ENCODE peak calls at places on chromosomes 2 and 18, in ten cellular contexts. L, H, Z, K, G, O, B, J, D and X are unnamed samples.

GRCh38 chr2:148590613-148591012 is 53.9 kb upstream of the EPC2 start:
- DNase-seq in L (no peak), H (no peak), Z (no peak), K (no peak), G (no peak), O (no peak), B (no peak), J (no peak), D (no peak), X (no peak)

GRCh38 chr2:204533629-204534370 is 11.5 kb upstream of the PARD3B start:
- DNase-seq in L (no peak), H (no peak), Z (no peak), K (no peak), G (no peak), O (no peak), B (no peak), J (peak), D (no peak), X (no peak)

GRCh38 chr2:86050301-86050700 is 55.4 kb downstream of the POLR1A start:
- DNase-seq in L (no peak), H (no peak), Z (no peak), K (no peak), G (no peak), O (no peak), B (no peak), J (no peak), D (no peak), X (no peak)

GRCh38 chr2:46146866-46147502 is 150.2 kb upstream of the EPAS1 start:
- DNase-seq in L (no peak), H (no peak), Z (no peak), K (no peak), G (no peak), O (no peak), B (no peak), J (no peak), D (no peak), X (no peak)

GRCh38 chr2:18927525-18928232 is 338.3 kb upstream of the NT5C1B start:
- DNase-seq in L (no peak), H (no peak), Z (no peak), K (no peak), G (no peak), O (no peak), B (no peak), J (no peak), D (no peak), X (no peak)

GRCh38 chr18:50011813-50012445 is 183.0 kb downstream of the MYO5B start:
- DNase-seq in L (peak), H (no peak), Z (no peak), K (no peak), G (no peak), O (no peak), B (no peak), J (peak), D (no peak), X (no peak)

GRCh38 chr2:220144411-220144810 is 517.0 kb downstream of the SLC4A3 start:
- DNase-seq in L (no peak), H (no peak), Z (no peak), K (no peak), G (no peak), O (no peak), B (no peak), J (peak), D (no peak), X (no peak)

GRCh38 chr2:213188971-213189899 is 37.8 kb upstream of the IKZF2 start:
- DNase-seq in L (no peak), H (peak), Z (no peak), K (peak), G (no peak), O (peak), B (no peak), J (peak), D (no peak), X (no peak)

GRCh38 chr2:40230717-40231300 is 221.1 kb downstream of the SLC8A1 start:
- DNase-seq in L (no peak), H (no peak), Z (no peak), K (no peak), G (no peak), O (no peak), B (no peak), J (no peak), D (no peak), X (no peak)
- TF ChIP-seq CTCF in L (no peak), H (no peak), Z (no peak), K (no peak), G (no peak), O (no peak), B (no peak), J (no peak), D (no peak), X (no peak)

GRCh38 chr2:171451074-171451473 is 17.0 kb downstream of the DCAF17 start:
- DNase-seq in L (no peak), H (no peak), Z (no peak), K (no peak), G (no peak), O (no peak), B (no peak), J (no peak), D (no peak), X (no peak)

DNA sequence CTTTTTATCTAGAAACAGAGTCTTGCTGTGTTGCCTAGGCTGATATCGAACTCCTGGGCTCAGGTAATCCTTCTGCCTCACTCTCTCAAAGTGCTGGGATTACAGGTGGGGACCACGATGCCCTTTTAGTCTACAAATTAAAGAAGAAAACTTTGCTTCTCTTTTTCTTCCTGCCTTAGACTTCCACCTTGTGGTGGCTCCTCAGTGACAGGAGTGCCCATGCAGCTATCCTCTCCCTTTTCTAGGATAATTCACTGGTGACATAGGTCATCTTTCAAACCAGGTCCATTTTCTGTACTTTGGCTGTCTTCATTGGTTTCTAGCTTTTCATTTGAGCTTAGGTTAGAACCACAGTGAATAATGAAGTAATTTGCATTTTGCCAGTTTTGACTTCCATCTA is 13.6 kb downstream of the DCAF17 start:
- DNase-seq in L (no peak), H (no peak), Z (no peak), K (no peak), G (no peak), O (no peak), B (no peak), J (no peak), D (no peak), X (no peak)
- TF ChIP-seq CTCF in L (no peak), H (no peak), Z (no peak), K (no peak), G (no peak), O (no peak), B (no peak), J (no peak), D (no peak), X (no peak)

GRCh38 chr18:30056528-30056927 is 986.0 kb downstream of the DSC3 start:
- DNase-seq in L (no peak), H (no peak), Z (no peak), K (no peak), G (no peak), O (no peak), B (no peak), J (no peak), D (no peak), X (no peak)

DNA sequence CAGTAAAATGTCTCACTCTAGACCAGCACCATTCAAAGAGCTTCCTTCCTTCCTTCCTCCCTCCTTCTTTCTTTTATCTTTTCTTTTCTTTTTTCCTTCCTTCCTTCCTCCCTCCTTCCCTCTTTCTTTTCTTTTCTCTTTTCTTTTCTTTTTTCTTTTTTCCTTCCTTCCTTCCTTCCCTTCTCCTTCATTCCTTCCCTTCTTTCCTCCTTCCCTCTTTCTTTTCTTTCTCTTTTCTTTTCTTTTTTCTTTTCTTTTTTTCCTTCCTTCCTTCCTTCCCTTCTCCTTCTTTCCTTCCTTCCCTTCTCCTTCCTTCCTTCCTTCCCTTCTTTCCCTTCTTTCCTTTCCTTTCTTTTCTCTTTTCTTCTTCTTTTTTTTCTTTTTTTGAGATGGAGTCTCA is 985.1 kb downstream of the DSC3 start:
- DNase-seq in L (no peak), H (no peak), Z (no peak), K (no peak), G (no peak), O (no peak), B (no peak), J (no peak), D (no peak), X (no peak)
- TF ChIP-seq CTCF in L (no peak), H (no peak), Z (no peak), K (no peak), G (no peak), O (no peak), B (no peak), J (no peak), D (no peak), X (no peak)

GRCh38 chr2:12006841-12007240 is 260.4 kb downstream of the LPIN1 start:
- DNase-seq in L (no peak), H (peak), Z (no peak), K (no peak), G (no peak), O (peak), B (no peak), J (peak), D (no peak), X (no peak)

GRCh38 chr2:12005886-12006681 is 259.7 kb downstream of the LPIN1 start:
- DNase-seq in L (no peak), H (peak), Z (peak), K (no peak), G (peak), O (no peak), B (no peak), J (peak), D (peak), X (peak)

GRCh38 chr2:12009323-12009905 is 263.0 kb downstream of the LPIN1 start:
- DNase-seq in L (no peak), H (no peak), Z (no peak), K (no peak), G (no peak), O (no peak), B (no peak), J (no peak), D (no peak), X (no peak)

GRCh38 chr2:12008425-12009061 is 262.1 kb downstream of the LPIN1 start:
- DNase-seq in L (no peak), H (no peak), Z (no peak), K (no peak), G (no peak), O (no peak), B (no peak), J (peak), D (no peak), X (no peak)

GRCh38 chr2:12007282-12007681 is 260.9 kb downstream of the LPIN1 start:
- DNase-seq in L (no peak), H (no peak), Z (no peak), K (no peak), G (no peak), O (no peak), B (no peak), J (no peak), D (no peak), X (no peak)
- TF ChIP-seq CTCF in L (no peak), H (no peak), Z (no peak), K (no peak), G (no peak), O (no peak), B (no peak), J (no peak), D (no peak), X (no peak)